ENCODE peak calls at places on chromosomes 7 and 10, in nine cellular contexts. C is activated naive CD8-positive, alpha-beta T cell treated with anti-CD3 and anti-CD28 coated beads, Interleukin-2, amount 10 ng/mL, durations not matched to agents 7 days and 5 days; Z is EL; R is fibroblast of pulmonary artery; B is A549; I is HFFc6; K is AG10803; N is NCI-H524; P is neural crest cell. F is an unnamed sample.

GRCh38 chr7:27174077-27175004 is at the start of gene HOXA10:
- DNase-seq in Z (peak), K (peak), N (peak), C (peak), I (peak), R (no peak), B (no peak), P (no peak), F (no peak)

GRCh38 chr10:75546004-75546403 is 114.6 kb downstream of the LRMDA start:
- DNase-seq in Z (no peak), I (no peak), B (no peak), C (no peak), P (no peak), K (peak), R (peak), N (no peak), F (peak)

GRCh38 chr7:143512488-143513340 is 35.0 kb downstream of the TAS2R41 start:
- DNase-seq in N (no peak), K (no peak), Z (peak), B (no peak), P (no peak), R (no peak), C (no peak), I (no peak), F (peak)

GRCh38 chr10:98424308-98425254 is 9.6 kb upstream of the PYROXD2 start:
- DNase-seq in Z (no peak), P (no peak), R (no peak), K (no peak), N (no peak), B (no peak), I (no peak), C (no peak), F (no peak)

GRCh38 chr10:59536151-59536550 is 173.5 kb downstream of the SLC16A9 start:
- DNase-seq in B (no peak), I (no peak), R (peak), C (no peak), K (peak), P (no peak), N (no peak), Z (no peak), F (peak)

GRCh38 chr7:82423446-82423845 is 20.1 kb downstream of the CACNA2D1 start:
- DNase-seq in C (no peak), P (no peak), B (no peak), K (no peak), I (no peak), N (no peak), Z (no peak), R (no peak), F (no peak)

GRCh38 chr10:8158439-8159071 is 104.1 kb downstream of the GATA3 start:
- DNase-seq in N (no peak), K (no peak), B (no peak), C (no peak), P (no peak), R (no peak), I (no peak), Z (no peak), F (no peak)

GRCh38 chr7:6533893-6534804 is 17.1 kb downstream of the GRID2IP start:
- DNase-seq in I (no peak), B (no peak), R (no peak), K (no peak), Z (no peak), N (no peak), C (no peak), P (no peak), F (no peak)

GRCh38 chr7:45921699-45922519 is 837 bp upstream of the IGFBP3 start:
- DNase-seq in N (peak), R (peak), I (peak), B (peak), C (peak), P (peak), Z (peak), K (peak), F (peak)

GRCh38 chr7:94971051-94971867 is 63.9 kb downstream of the PPP1R9A start:
- DNase-seq in B (no peak), P (no peak), N (no peak), C (no peak), K (peak), R (no peak), Z (peak), I (peak), F (peak)

GRCh38 chr10:49418053-49418326 is 22.1 kb upstream of the DRGX start:
- DNase-seq in R (no peak), P (no peak), B (no peak), K (no peak), C (no peak), I (no peak), N (no peak), Z (no peak), F (no peak)

GRCh38 chr10:15439381-15439837 is 68.3 kb upstream of the FAM171A1 start:
- DNase-seq in P (no peak), C (no peak), R (peak), N (peak), K (peak), Z (peak), B (no peak), I (no peak), F (no peak)

GRCh38 chr7:112411186-112411795 is 39.0 kb upstream of the IFRD1 start:
- DNase-seq in B (no peak), P (no peak), I (peak), K (peak), C (no peak), R (peak), Z (no peak), N (peak), F (peak)

GRCh38 chr10:23481351-23481961 is 42.6 kb downstream of the OTUD1 start:
- DNase-seq in N (no peak), Z (no peak), I (no peak), K (no peak), R (no peak), C (no peak), P (no peak), B (no peak), F (no peak)

GRCh38 chr10:75350791-75351190 is 50.8 kb downstream of the ZNF503 start:
- DNase-seq in B (peak), I (peak), R (peak), N (no peak), Z (peak), C (no peak), P (no peak), K (peak), F (no peak)

GRCh38 chr10:132925614-132926013 is 16.8 kb downstream of the CFAP46 start:
- DNase-seq in Z (no peak), K (no peak), P (no peak), B (no peak), N (no peak), C (no peak), I (no peak), R (no peak), F (no peak)

GRCh38 chr7:11539853-11540252 is 292.1 kb downstream of the THSD7A start:
- DNase-seq in B (no peak), N (no peak), Z (no peak), I (no peak), R (peak), C (no peak), P (no peak), K (no peak), F (peak)

GRCh38 chr7:5452937-5453540 is 29.4 kb upstream of the TNRC18 start:
- DNase-seq in C (no peak), B (no peak), R (peak), N (peak), P (no peak), I (peak), Z (peak), K (peak), F (peak)

GRCh38 chr10:103278862-103279298 is 1.9 kb downstream of the INA start:
- DNase-seq in I (no peak), R (peak), Z (peak), N (peak), K (peak), B (no peak), C (peak), P (peak), F (peak)